ENCODE peak calls at places on chromosome 12, in seven cellular contexts. J, E, O, A, X, L and H are unnamed samples.

GRCh38 chr12:7542813-7543212 is 39.2 kb upstream of the CD163 start:
- DNase-seq in J (no peak), E (no peak), O (no peak), A (no peak), X (peak; percentile 79), L (no peak), H (no peak)

GRCh38 chr12:34595749-34596733 is 573.7 kb downstream of the ALG10 start:
- DNase-seq in J (no peak), E (no peak), O (no peak), A (no peak), X (no peak), L (no peak), H (no peak)

GRCh38 chr12:15977999-15978398 is 66.9 kb downstream of the DERA start:
- DNase-seq in J (no peak), E (no peak), O (no peak), A (no peak), X (no peak), L (no peak), H (no peak)

GRCh38 chr12:123571343-123571813 is 13.0 kb upstream of the TMED2 start:
- DNase-seq in J (peak; percentile 35), E (peak; percentile 77), O (no peak), A (no peak), X (peak; percentile 89), L (peak; percentile 49), H (peak; percentile 34)

GRCh38 chr12:79531547-79531946 is 159.2 kb downstream of the PAWR start:
- DNase-seq in J (peak; percentile 35), E (no peak), O (no peak), A (no peak), X (no peak), L (no peak), H (no peak)

GRCh38 chr12:8644345-8645248 is 18.0 kb downstream of the MFAP5 start:
- DNase-seq in J (no peak), E (no peak), O (peak; percentile 4), A (peak; percentile 89), X (peak; percentile 16), L (no peak), H (no peak)

GRCh38 chr12:88958961-88959360 is 378.7 kb upstream of the KITLG start:
- DNase-seq in J (no peak), E (peak; percentile 33), O (no peak), A (no peak), X (no peak), L (no peak), H (peak; percentile 17)

GRCh38 chr12:646303-647038 is 16.8 kb downstream of the NINJ2 start:
- DNase-seq in J (no peak), E (no peak), O (no peak), A (no peak), X (peak; percentile 82), L (no peak), H (no peak)

GRCh38 chr12:132150780-132151144 is 6.5 kb downstream of the NOC4L start:
- DNase-seq in J (no peak), E (no peak), O (no peak), A (no peak), X (no peak), L (no peak), H (no peak)

GRCh38 chr12:58564721-58565120 is 355.6 kb downstream of the LRIG3 start:
- DNase-seq in J (peak; percentile 27), E (no peak), O (no peak), A (no peak), X (peak; percentile 48), L (no peak), H (no peak)

GRCh38 chr12:71214511-71215285 is 56.9 kb upstream of the TSPAN8 start:
- DNase-seq in J (no peak), E (peak; percentile 89), O (no peak), A (no peak), X (no peak), L (no peak), H (peak; percentile 70)

GRCh38 chr12:50182461-50182860 is 15.3 kb upstream of the CERS5 start:
- DNase-seq in J (peak; percentile 61), E (no peak), O (no peak), A (no peak), X (no peak), L (no peak), H (no peak)

GRCh38 chr12:124379938-124380754 is 85.3 kb downstream of the RFLNA start:
- DNase-seq in J (peak; percentile 97), E (no peak), O (no peak), A (no peak), X (peak; percentile 97), L (no peak), H (peak; percentile 48)

GRCh38 chr12:57591567-57592325 is 754 bp downstream of the PIP4K2C start:
- DNase-seq in J (peak; percentile 28), E (peak; percentile 32), O (no peak), A (peak; percentile 18), X (peak; percentile 65), L (peak; percentile 72), H (peak; percentile 54)

GRCh38 chr12:96073346-96074336 is 38.3 kb upstream of the LTA4H start:
- DNase-seq in J (peak; percentile 54), E (peak; percentile 26), O (peak; percentile 100), A (no peak), X (peak; percentile 20), L (no peak), H (peak; percentile 31)

GRCh38 chr12:26037615-26038180 is 79.2 kb downstream of the RASSF8 start:
- DNase-seq in J (no peak), E (no peak), O (no peak), A (no peak), X (no peak), L (no peak), H (no peak)

GRCh38 chr12:41254546-41254945 is 66.4 kb downstream of the PDZRN4 start:
- DNase-seq in J (no peak), E (no peak), O (no peak), A (no peak), X (peak; percentile 13), L (no peak), H (no peak)

GRCh38 chr12:16833376-16833775 is 227.4 kb upstream of the LMO3 start:
- DNase-seq in J (no peak), E (no peak), O (no peak), A (peak; percentile 25), X (no peak), L (no peak), H (no peak)

GRCh38 chr12:8078400-8078799 is 3.7 kb upstream of the NECAP1 start:
- DNase-seq in J (peak; percentile 29), E (peak; percentile 60), O (peak; percentile 62), A (peak; percentile 69), X (peak; percentile 69), L (peak; percentile 64), H (peak; percentile 62)

GRCh38 chr12:54991161-54991991 is 6.8 kb upstream of the TESPA1 start:
- DNase-seq in J (no peak), E (no peak), O (no peak), A (peak; percentile 52), X (no peak), L (no peak), H (no peak)

GRCh38 chr12:90037740-90038139 is 329.1 kb upstream of the ATP2B1 start:
- DNase-seq in J (peak; percentile 20), E (no peak), O (no peak), A (no peak), X (peak; percentile 70), L (no peak), H (no peak)

GRCh38 chr12:107681836-107682820 is 3.5 kb upstream of the PWP1 start:
- DNase-seq in J (no peak), E (no peak), O (no peak), A (no peak), X (no peak), L (no peak), H (no peak)

GRCh38 chr12:70919161-70919560 is 1.4 kb downstream of the PTPRR start:
- DNase-seq in J (no peak), E (no peak), O (no peak), A (no peak), X (no peak), L (no peak), H (no peak)

GRCh38 chr12:56190695-56191155 is 1.4 kb upstream of the SMARCC2 start:
- DNase-seq in J (no peak), E (peak; percentile 48), O (no peak), A (no peak), X (peak; percentile 27), L (no peak), H (peak; percentile 24)

GRCh38 chr12:12549426-12549825 is 13.2 kb downstream of the DUSP16 start:
- DNase-seq in J (no peak), E (no peak), O (no peak), A (no peak), X (no peak), L (no peak), H (no peak)

GRCh38 chr12:127389923-127390322 is 877.0 kb upstream of the TMEM132C start:
- DNase-seq in J (peak; percentile 94), E (peak; percentile 73), O (no peak), A (peak; percentile 16), X (peak; percentile 84), L (no peak), H (peak; percentile 72)

GRCh38 chr12:66746489-66747201 is 67.8 kb upstream of the GRIP1 start:
- DNase-seq in J (no peak), E (peak; percentile 39), O (no peak), A (no peak), X (no peak), L (no peak), H (no peak)

GRCh38 chr12:130874696-130875095 is 2.8 kb downstream of the RAN start:
- DNase-seq in J (no peak), E (no peak), O (no peak), A (no peak), X (no peak), L (no peak), H (no peak)
- H3F3A ChIP-seq in J (peaks cover 34% of the 10 kb centered on the region), E (peaks cover 61% of the 10 kb centered on the region), O (peaks cover 60% of the 10 kb centered on the region), A (peaks cover 35% of the 10 kb centered on the region), X (peaks cover 61% of the 10 kb centered on the region), L (peaks cover 58% of the 10 kb centered on the region), H (peaks cover 86% of the 10 kb centered on the region)

GRCh38 chr12:113208041-113208934 is 13.0 kb upstream of the TPCN1 start:
- DNase-seq in J (no peak), E (peak; percentile 30), O (no peak), A (peak; percentile 87), X (peak; percentile 30), L (no peak), H (no peak)
- H3F3A ChIP-seq in J (no peaks in the 10 kb centered on the region), E (no peaks in the 10 kb centered on the region), O (peaks cover 16% of the 10 kb centered on the region), A (peaks cover 24% of the 10 kb centered on the region), X (peaks cover 4% of the 10 kb centered on the region), L (no peaks in the 10 kb centered on the region), H (no peaks in the 10 kb centered on the region)

DNA sequence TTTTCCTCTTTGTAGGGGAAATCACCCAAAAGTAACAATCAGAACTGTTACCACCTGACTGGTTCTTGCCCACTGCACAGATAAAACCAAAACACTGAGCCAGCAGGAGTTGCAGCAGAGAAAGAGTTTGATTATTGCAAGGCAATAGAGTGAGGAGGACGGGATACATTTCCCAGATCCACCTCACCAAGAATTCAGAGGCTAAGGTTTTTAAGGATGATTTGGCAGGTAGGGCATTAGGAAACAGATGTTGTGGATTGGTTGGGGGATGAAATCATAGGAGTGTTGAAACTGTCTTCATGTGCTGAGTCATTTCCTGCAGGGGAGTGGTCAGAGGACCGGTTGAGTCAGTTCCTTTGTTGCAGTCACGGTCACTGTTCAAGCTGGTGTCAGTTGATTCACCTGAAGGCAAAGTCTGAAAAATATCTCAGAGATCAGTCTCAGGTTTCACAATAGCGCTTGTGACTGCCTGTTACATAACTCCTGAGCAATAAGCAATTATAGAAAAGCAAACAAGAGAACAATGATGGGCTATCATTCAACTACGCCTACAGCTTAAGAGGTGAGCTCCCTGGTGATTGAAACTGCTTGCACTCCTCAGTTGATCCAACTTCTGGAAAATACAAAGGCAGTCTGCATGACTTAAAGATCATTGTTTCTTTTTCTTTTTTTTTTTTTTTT is 20.3 kb upstream of the AMN1 start:
- DNase-seq in J (peak; percentile 96), E (peak; percentile 89), O (peak; percentile 98), A (peak; percentile 90), X (peak; percentile 96), L (no peak), H (no peak)
- H3F3A ChIP-seq in J (no peaks in the 10 kb centered on the region), E (no peaks in the 10 kb centered on the region), O (peaks cover 42% of the 10 kb centered on the region), A (peaks cover 27% of the 10 kb centered on the region), X (peaks cover 23% of the 10 kb centered on the region), L (no peaks in the 10 kb centered on the region), H (no peaks in the 10 kb centered on the region)

GRCh38 chr12:47207829-47208248 is 128.1 kb upstream of the AMIGO2 start:
- DNase-seq in J (no peak), E (no peak), O (peak; percentile 67), A (peak; percentile 59), X (no peak), L (no peak), H (no peak)
- H3F3A ChIP-seq in J (no peaks in the 10 kb centered on the region), E (no peaks in the 10 kb centered on the region), O (peaks cover 17% of the 10 kb centered on the region), A (peaks cover 21% of the 10 kb centered on the region), X (no peaks in the 10 kb centered on the region), L (no peaks in the 10 kb centered on the region), H (no peaks in the 10 kb centered on the region)